ENCODE peak calls at places on chromosomes 5 and 9, in nine cellular contexts. X, L, F, A, Q, M, B, R and Z are unnamed samples.

GRCh38 chr5:108102463-108102862 is 279.4 kb downstream of the FBXL17 start:
- DNase-seq in Q (no peak), R (no peak), X (no peak), B (peak; percentile 9), M (no peak), F (no peak), A (no peak), L (no peak), Z (no peak)

GRCh38 chr9:629136-629535 is 212.4 kb upstream of the DMRT1 start:
- DNase-seq in F (no peak), A (no peak), M (no peak), Q (no peak), R (no peak), L (no peak), B (no peak), X (no peak), Z (no peak)

GRCh38 chr9:69834591-69835184 is 14.1 kb downstream of the CFAP95 start:
- DNase-seq in X (no peak), B (no peak), F (no peak), R (no peak), Q (no peak), A (no peak), L (no peak), M (no peak), Z (no peak)

GRCh38 chr5:31027726-31028125 is 165.8 kb upstream of the CDH6 start:
- DNase-seq in B (no peak), F (no peak), R (no peak), M (no peak), Q (no peak), X (no peak), L (no peak), A (no peak), Z (no peak)

GRCh38 chr9:114098660-114099522 is at the start of gene KIF12:
- DNase-seq in A (no peak), Q (no peak), L (no peak), F (peak; percentile 77), X (no peak), M (no peak), R (no peak), B (no peak), Z (no peak)

GRCh38 chr5:181109489-181110013 is 21.4 kb downstream of the OR2V1 start:
- DNase-seq in L (no peak), X (no peak), Q (no peak), R (peak; percentile 11), M (no peak), A (no peak), F (peak; percentile 47), B (no peak), Z (peak; percentile 52)

GRCh38 chr5:37495210-37495609 is 116.1 kb downstream of the WDR70 start:
- DNase-seq in F (no peak), X (peak; percentile 43), Q (no peak), R (no peak), M (no peak), B (peak; percentile 49), L (peak; percentile 27), A (no peak), Z (no peak)

GRCh38 chr9:125422853-125423252 is 161.2 kb downstream of the GAPVD1 start:
- DNase-seq in R (no peak), Q (no peak), A (no peak), B (no peak), X (no peak), F (no peak), M (no peak), L (no peak), Z (no peak)

GRCh38 chr9:94156549-94157407 is 72.5 kb downstream of the PTPDC1 start:
- DNase-seq in Q (peak; percentile 37), M (no peak), A (no peak), B (peak; percentile 72), R (peak; percentile 92), F (peak; percentile 91), X (peak; percentile 95), L (peak; percentile 71), Z (no peak)

GRCh38 chr9:110133608-110134214 is 74.2 kb downstream of the C9orf152 start:
- DNase-seq in M (no peak), X (peak; percentile 64), Q (no peak), A (no peak), L (peak; percentile 80), F (no peak), B (peak; percentile 63), R (no peak), Z (no peak)

GRCh38 chr5:180315762-180316212 is 23.9 kb upstream of the MAPK9 start:
- DNase-seq in Q (peak; percentile 57), R (no peak), L (peak; percentile 31), F (no peak), M (no peak), X (peak; percentile 69), A (no peak), B (peak; percentile 61), Z (no peak)

GRCh38 chr5:21817668-21818419 is 1035.3 kb downstream of the CDH12 start:
- DNase-seq in A (no peak), Q (no peak), X (peak; percentile 28), B (peak; percentile 37), L (no peak), R (no peak), F (no peak), M (no peak), Z (no peak)

GRCh38 chr5:54991446-54991845 is 6.1 kb upstream of the ESM1 start:
- DNase-seq in X (no peak), M (no peak), F (no peak), A (no peak), B (no peak), L (no peak), R (no peak), Q (no peak), Z (no peak)

GRCh38 chr5:14144586-14145355 is 1.6 kb downstream of the TRIO start:
- DNase-seq in F (no peak), X (peak; percentile 45), A (no peak), R (peak; percentile 66), M (peak; percentile 80), L (peak; percentile 83), Q (peak; percentile 78), B (peak; percentile 75), Z (peak; percentile 77)

GRCh38 chr5:120073722-120074121 is 390.4 kb upstream of the PRR16 start:
- DNase-seq in L (no peak), X (no peak), R (no peak), B (no peak), A (no peak), M (no peak), F (no peak), Q (no peak), Z (no peak)

GRCh38 chr9:91433180-91433579 is 9.5 kb upstream of the NFIL3 start:
- DNase-seq in L (peak; percentile 98), X (peak; percentile 90), B (peak; percentile 95), F (no peak), M (no peak), Q (no peak), R (no peak), A (peak; percentile 75), Z (no peak)

GRCh38 chr5:170056561-170057267 is 49.0 kb upstream of the FOXI1 start:
- DNase-seq in R (no peak), F (peak; percentile 56), A (no peak), X (no peak), L (no peak), Q (no peak), M (no peak), B (no peak), Z (no peak)

GRCh38 chr5:64693636-64694035 is 3.3 kb downstream of the SHISAL2B start:
- DNase-seq in A (no peak), B (no peak), L (peak; percentile 51), R (no peak), F (no peak), M (no peak), Q (no peak), X (no peak), Z (no peak)

GRCh38 chr9:107644774-107645463 is 155.3 kb upstream of the KLF4 start:
- DNase-seq in M (no peak), A (no peak), B (peak; percentile 5), Q (no peak), X (peak; percentile 70), L (no peak), R (peak; percentile 79), F (peak; percentile 85), Z (no peak)

GRCh38 chr9:99873531-99873930 is 32.9 kb upstream of the STX17 start:
- DNase-seq in L (peak; percentile 86), X (peak; percentile 29), Q (no peak), M (no peak), B (peak; percentile 23), F (no peak), A (peak; percentile 14), R (no peak), Z (no peak)

GRCh38 chr5:135829681-135830383 is 4.6 kb upstream of the SLC25A48 start:
- DNase-seq in R (peak; percentile 57), Q (peak; percentile 57), M (peak; percentile 61), L (peak; percentile 48), X (peak; percentile 56), A (peak; percentile 15), B (peak; percentile 49), F (no peak), Z (peak; percentile 55)

GRCh38 chr5:168334161-168335094 is 43.0 kb downstream of the WWC1 start:
- DNase-seq in F (no peak), L (no peak), R (no peak), Q (peak; percentile 40), M (no peak), X (peak; percentile 36), A (no peak), B (peak; percentile 27), Z (no peak)

GRCh38 chr9:73216016-73216415 is 64.4 kb downstream of the ANXA1 start:
- DNase-seq in A (no peak), R (no peak), Q (no peak), F (no peak), B (no peak), L (no peak), X (no peak), M (no peak), Z (no peak)

GRCh38 chr5:39201795-39202593 is 17.4 kb downstream of the FYB1 start:
- DNase-seq in B (no peak), Q (no peak), M (no peak), F (no peak), A (no peak), R (no peak), X (no peak), L (no peak), Z (no peak)
- H3K4me3 ChIP-seq in B (no peak overlapping the region), Q (no peak overlapping the region), M (no peak overlapping the region), F (no peak overlapping the region), A (no peak overlapping the region), R (no peak overlapping the region), X (no peak overlapping the region), L (no peak overlapping the region), Z (no peak overlapping the region)

GRCh38 chr5:142601432-142601831 is 84.5 kb downstream of the FGF1 start:
- DNase-seq in B (no peak), F (no peak), Q (no peak), R (no peak), M (no peak), L (no peak), X (no peak), A (no peak), Z (no peak)
- TF ChIP-seq CTCF in B (peak; percentile 25), F (no peak), Q (no peak), R (peak; percentile 23), M (no peak), L (no peak), X (no peak), A (peak; percentile 19), Z (no peak)

GRCh38 chr9:86600291-86600690 is 246.1 kb upstream of the TUT7 start:
- DNase-seq in A (peak; percentile 81), X (no peak), R (no peak), L (peak; percentile 73), B (peak; percentile 28), F (no peak), M (no peak), Q (no peak), Z (no peak)
- H3K4me3 ChIP-seq in A (no peak overlapping the region), X (no peak overlapping the region), R (no peak overlapping the region), L (no peak overlapping the region), B (no peak overlapping the region), F (no peak overlapping the region), M (no peak overlapping the region), Q (no peak overlapping the region), Z (no peak overlapping the region)

GRCh38 chr5:141084487-141084989 is 9.9 kb upstream of the PCDHB2 start:
- DNase-seq in F (no peak), L (peak; percentile 46), M (no peak), Q (peak; percentile 44), R (no peak), A (no peak), X (peak; percentile 46), B (peak; percentile 43), Z (no peak)
- TF ChIP-seq CTCF in F (peak; percentile 14), L (peak; percentile 56), M (no peak), Q (peak; percentile 9), R (peak; percentile 74), A (peak; percentile 23), X (peak; percentile 40), B (peak; percentile 46), Z (peak; percentile 97)